ENCODE peak calls at places on chromosomes 2 and 18, in eight cellular contexts. One of them, this sample, is unnamed.
A peak's percentile ranks its signal among the peaks of the same experiment; 100 is the strongest.

GRCh38 chr18:79396431-79397287 is 929 bp downstream of the NFATC1 start:
- DNase-seq in A549: peak; percentile 45
- DNase-seq in NB4: peak; percentile 52
- DNase-seq in heart left ventricle: peak; percentile 73
- DNase-seq in adrenal gland: no peak
- DNase-seq in sigmoid colon: peak; percentile 85
- DNase-seq in IMR-90: peak; percentile 26
- DNase-seq in body of pancreas: peak; percentile 49
- DNase-seq in this sample: no peak

GRCh38 chr2:238614376-238614775 is 187.6 kb downstream of the ASB1 start:
- DNase-seq in body of pancreas: no peak
- DNase-seq in heart left ventricle: no peak
- DNase-seq in IMR-90: no peak
- DNase-seq in sigmoid colon: no peak
- DNase-seq in adrenal gland: no peak
- DNase-seq in NB4: no peak
- DNase-seq in A549: no peak
- DNase-seq in this sample: no peak

GRCh38 chr2:238801791-238802190 is 46.1 kb upstream of the TWIST2 start:
- DNase-seq in adrenal gland: no peak
- DNase-seq in heart left ventricle: no peak
- DNase-seq in A549: no peak
- DNase-seq in IMR-90: no peak
- DNase-seq in NB4: no peak
- DNase-seq in sigmoid colon: no peak
- DNase-seq in body of pancreas: no peak
- DNase-seq in this sample: no peak

GRCh38 chr2:20650412-20650879 is 452 bp downstream of the HS1BP3 start:
- DNase-seq in sigmoid colon: no peak
- DNase-seq in body of pancreas: peak; percentile 49
- DNase-seq in NB4: peak; percentile 48
- DNase-seq in heart left ventricle: no peak
- DNase-seq in adrenal gland: peak; percentile 44
- DNase-seq in A549: peak; percentile 34
- DNase-seq in IMR-90: peak; percentile 38
- DNase-seq in this sample: no peak

GRCh38 chr2:127683766-127684165 is 8.4 kb upstream of the LIMS2 start:
- DNase-seq in body of pancreas: no peak
- DNase-seq in adrenal gland: no peak
- DNase-seq in NB4: no peak
- DNase-seq in A549: no peak
- DNase-seq in sigmoid colon: peak; percentile 70
- DNase-seq in IMR-90: peak; percentile 53
- DNase-seq in heart left ventricle: no peak
- DNase-seq in this sample: no peak

GRCh38 chr2:42128731-42129486 is 40.2 kb upstream of the EML4 start:
- DNase-seq in body of pancreas: no peak
- DNase-seq in sigmoid colon: no peak
- DNase-seq in IMR-90: peak; percentile 80
- DNase-seq in A549: no peak
- DNase-seq in NB4: no peak
- DNase-seq in heart left ventricle: no peak
- DNase-seq in adrenal gland: no peak
- DNase-seq in this sample: no peak

GRCh38 chr2:100292022-100292580 is 30.2 kb downstream of the LONRF2 start:
- DNase-seq in NB4: peak; percentile 99
- DNase-seq in IMR-90: peak; percentile 96
- DNase-seq in adrenal gland: peak; percentile 95
- DNase-seq in body of pancreas: peak; percentile 73
- DNase-seq in heart left ventricle: no peak
- DNase-seq in A549: peak; percentile 99
- DNase-seq in sigmoid colon: peak; percentile 81
- DNase-seq in this sample: peak; percentile 69

GRCh38 chr2:228974169-228974568 is 296.9 kb downstream of the PID1 start:
- DNase-seq in body of pancreas: no peak
- DNase-seq in adrenal gland: no peak
- DNase-seq in IMR-90: no peak
- DNase-seq in A549: no peak
- DNase-seq in heart left ventricle: no peak
- DNase-seq in sigmoid colon: no peak
- DNase-seq in NB4: no peak
- DNase-seq in this sample: no peak

GRCh38 chr2:218961229-218961628 is 1.8 kb downstream of the CDK5R2 start:
- DNase-seq in heart left ventricle: no peak
- DNase-seq in A549: no peak
- DNase-seq in sigmoid colon: no peak
- DNase-seq in adrenal gland: no peak
- DNase-seq in body of pancreas: no peak
- DNase-seq in IMR-90: no peak
- DNase-seq in NB4: no peak
- DNase-seq in this sample: no peak

GRCh38 chr2:219127236-219127635 is 33.4 kb downstream of the NHEJ1 start:
- DNase-seq in body of pancreas: no peak
- DNase-seq in NB4: no peak
- DNase-seq in adrenal gland: no peak
- DNase-seq in sigmoid colon: no peak
- DNase-seq in A549: no peak
- DNase-seq in IMR-90: no peak
- DNase-seq in heart left ventricle: no peak
- DNase-seq in this sample: no peak

GRCh38 chr2:103445356-103445755 is 683.5 kb downstream of the TMEM182 start:
- DNase-seq in IMR-90: no peak
- DNase-seq in NB4: no peak
- DNase-seq in heart left ventricle: no peak
- DNase-seq in body of pancreas: no peak
- DNase-seq in sigmoid colon: no peak
- DNase-seq in adrenal gland: no peak
- DNase-seq in A549: no peak
- DNase-seq in this sample: no peak

GRCh38 chr18:49098386-49098785 is 147.6 kb upstream of the SMAD7 start:
- DNase-seq in A549: no peak
- DNase-seq in adrenal gland: no peak
- DNase-seq in sigmoid colon: no peak
- DNase-seq in NB4: no peak
- DNase-seq in IMR-90: no peak
- DNase-seq in heart left ventricle: no peak
- DNase-seq in body of pancreas: no peak
- DNase-seq in this sample: no peak

GRCh38 chr2:236179653-236180500 is 11.7 kb upstream of the GBX2 start:
- DNase-seq in heart left ventricle: no peak
- DNase-seq in sigmoid colon: peak; percentile 46
- DNase-seq in body of pancreas: no peak
- DNase-seq in IMR-90: peak; percentile 20
- DNase-seq in NB4: no peak
- DNase-seq in A549: peak; percentile 23
- DNase-seq in adrenal gland: no peak
- DNase-seq in this sample: no peak

GRCh38 chr2:96106991-96107882 is 9.1 kb downstream of the ADRA2B start:
- DNase-seq in A549: no peak
- DNase-seq in body of pancreas: no peak
- DNase-seq in IMR-90: no peak
- DNase-seq in heart left ventricle: no peak
- DNase-seq in sigmoid colon: peak; percentile 56
- DNase-seq in adrenal gland: no peak
- DNase-seq in NB4: no peak
- DNase-seq in this sample: no peak

GRCh38 chr18:73118121-73118816 is 250.5 kb upstream of the NETO1 start:
- DNase-seq in heart left ventricle: no peak
- DNase-seq in IMR-90: peak; percentile 72
- DNase-seq in sigmoid colon: no peak
- DNase-seq in NB4: peak; percentile 47
- DNase-seq in A549: no peak
- DNase-seq in adrenal gland: no peak
- DNase-seq in body of pancreas: no peak
- DNase-seq in this sample: no peak

GRCh38 chr2:175600024-175600831 is 401.8 kb downstream of the LNPK start:
- DNase-seq in adrenal gland: peak; percentile 81
- DNase-seq in sigmoid colon: no peak
- DNase-seq in A549: no peak
- DNase-seq in IMR-90: no peak
- DNase-seq in NB4: no peak
- DNase-seq in body of pancreas: peak; percentile 19
- DNase-seq in heart left ventricle: no peak
- DNase-seq in this sample: no peak

GRCh38 chr18:55982992-55983391 is 395.0 kb upstream of the TCF4 start:
- DNase-seq in heart left ventricle: peak; percentile 15
- DNase-seq in IMR-90: peak; percentile 51
- DNase-seq in A549: no peak
- DNase-seq in body of pancreas: no peak
- DNase-seq in NB4: no peak
- DNase-seq in adrenal gland: no peak
- DNase-seq in sigmoid colon: no peak
- DNase-seq in this sample: no peak

GRCh38 chr2:10547011-10547410 is 98.9 kb upstream of the ODC1 start:
- DNase-seq in heart left ventricle: no peak
- DNase-seq in A549: no peak
- DNase-seq in IMR-90: peak; percentile 58
- DNase-seq in body of pancreas: no peak
- DNase-seq in adrenal gland: no peak
- DNase-seq in NB4: no peak
- DNase-seq in sigmoid colon: no peak
- DNase-seq in this sample: peak; percentile 52

GRCh38 chr2:9836074-9836473 is 7.2 kb upstream of the TAF1B start:
- DNase-seq in body of pancreas: no peak
- DNase-seq in adrenal gland: no peak
- DNase-seq in sigmoid colon: no peak
- DNase-seq in A549: no peak
- DNase-seq in IMR-90: no peak
- DNase-seq in NB4: no peak
- DNase-seq in heart left ventricle: no peak
- DNase-seq in this sample: no peak

GRCh38 chr18:13474907-13475306 is 251.5 kb downstream of the FAM210A start:
- DNase-seq in body of pancreas: no peak
- DNase-seq in sigmoid colon: no peak
- DNase-seq in NB4: no peak
- DNase-seq in IMR-90: no peak
- DNase-seq in heart left ventricle: no peak
- DNase-seq in adrenal gland: no peak
- DNase-seq in A549: no peak
- DNase-seq in this sample: no peak

GRCh38 chr2:28164280-28164801 is 228.3 kb upstream of the FOSL2 start:
- DNase-seq in A549: no peak
- DNase-seq in NB4: no peak
- DNase-seq in adrenal gland: peak; percentile 52
- DNase-seq in IMR-90: peak; percentile 64
- DNase-seq in sigmoid colon: peak; percentile 67
- DNase-seq in body of pancreas: peak; percentile 18
- DNase-seq in heart left ventricle: peak; percentile 30
- DNase-seq in this sample: no peak

GRCh38 chr2:80517301-80517700 is 212.7 kb upstream of the LRRTM1 start:
- DNase-seq in body of pancreas: no peak
- DNase-seq in NB4: no peak
- DNase-seq in adrenal gland: no peak
- DNase-seq in sigmoid colon: no peak
- DNase-seq in A549: no peak
- DNase-seq in IMR-90: no peak
- DNase-seq in heart left ventricle: no peak
- DNase-seq in this sample: no peak

GRCh38 chr2:66364495-66364992 is 70.4 kb upstream of the MEIS1 start:
- DNase-seq in sigmoid colon: peak; percentile 79
- DNase-seq in body of pancreas: no peak
- DNase-seq in NB4: no peak
- DNase-seq in adrenal gland: peak; percentile 25
- DNase-seq in IMR-90: peak; percentile 53
- DNase-seq in A549: no peak
- DNase-seq in heart left ventricle: peak; percentile 6
- DNase-seq in this sample: no peak

GRCh38 chr2:237533668-237534138 is 32.7 kb upstream of the PRLH start:
- DNase-seq in body of pancreas: no peak
- DNase-seq in sigmoid colon: no peak
- DNase-seq in adrenal gland: no peak
- DNase-seq in A549: no peak
- DNase-seq in NB4: peak; percentile 90
- DNase-seq in IMR-90: no peak
- DNase-seq in heart left ventricle: no peak
- DNase-seq in this sample: no peak

GRCh38 chr2:38427053-38427452 is 50.0 kb upstream of the ATL2 start:
- DNase-seq in body of pancreas: no peak
- DNase-seq in adrenal gland: no peak
- DNase-seq in A549: no peak
- DNase-seq in IMR-90: no peak
- DNase-seq in NB4: no peak
- DNase-seq in heart left ventricle: no peak
- DNase-seq in sigmoid colon: no peak
- DNase-seq in this sample: no peak

GRCh38 chr2:113198790-113199612 is 25.2 kb downstream of the PSD4 start:
- DNase-seq in IMR-90: peak; percentile 47
- DNase-seq in NB4: no peak
- DNase-seq in A549: peak; percentile 90
- DNase-seq in heart left ventricle: peak; percentile 78
- DNase-seq in body of pancreas: peak; percentile 91
- DNase-seq in sigmoid colon: peak; percentile 80
- DNase-seq in adrenal gland: peak; percentile 84
- DNase-seq in this sample: peak; percentile 81
- TF ChIP-seq POLR2A in IMR-90: no peak
- TF ChIP-seq POLR2A in NB4: no peak
- TF ChIP-seq POLR2A in A549: peak; percentile 62
- TF ChIP-seq POLR2A in heart left ventricle: no peak
- TF ChIP-seq POLR2A in body of pancreas: peak; percentile 79
- TF ChIP-seq POLR2A in sigmoid colon: no peak
- TF ChIP-seq POLR2A in adrenal gland: peak; percentile 67
- TF ChIP-seq POLR2A in this sample: no peak

GRCh38 chr18:48007955-48008701 is 77.7 kb upstream of the SMAD2 start:
- DNase-seq in body of pancreas: peak; percentile 89
- DNase-seq in IMR-90: no peak
- DNase-seq in heart left ventricle: peak; percentile 67
- DNase-seq in NB4: peak; percentile 78
- DNase-seq in sigmoid colon: peak; percentile 73
- DNase-seq in A549: peak; percentile 82
- DNase-seq in adrenal gland: peak; percentile 84
- DNase-seq in this sample: peak; percentile 67
- TF ChIP-seq POLR2A in body of pancreas: peak; percentile 45
- TF ChIP-seq POLR2A in IMR-90: no peak
- TF ChIP-seq POLR2A in heart left ventricle: no peak
- TF ChIP-seq POLR2A in NB4: no peak
- TF ChIP-seq POLR2A in sigmoid colon: no peak
- TF ChIP-seq POLR2A in A549: peak; percentile 52
- TF ChIP-seq POLR2A in adrenal gland: peak; percentile 52
- TF ChIP-seq POLR2A in this sample: no peak

DNA sequence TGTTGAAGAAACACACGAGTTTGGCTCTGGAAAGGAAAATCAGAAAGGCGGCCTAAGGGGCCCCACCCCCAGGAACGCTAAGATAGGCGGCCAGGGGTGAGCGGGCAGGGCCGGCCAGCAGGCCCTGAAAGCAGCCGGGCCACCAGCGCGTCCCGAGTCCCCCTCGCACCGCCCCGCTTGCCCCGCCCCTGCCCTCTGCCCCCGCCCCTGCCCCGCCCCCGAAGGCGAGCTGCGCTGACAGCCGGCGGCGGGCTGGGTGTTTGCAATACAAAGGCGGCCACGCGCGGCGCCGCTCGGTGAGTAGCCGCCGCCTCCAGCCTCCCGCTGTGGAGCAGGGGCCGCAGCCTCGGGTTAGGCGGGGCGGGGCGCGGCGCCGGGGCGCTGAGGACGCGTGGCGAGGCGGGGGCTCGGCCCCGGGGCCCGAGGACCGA is at the start of gene LPIN1:
- DNase-seq in sigmoid colon: peak; percentile 95
- DNase-seq in A549: peak; percentile 88
- DNase-seq in body of pancreas: peak; percentile 92
- DNase-seq in adrenal gland: peak; percentile 87
- DNase-seq in heart left ventricle: peak; percentile 91
- DNase-seq in NB4: peak; percentile 91
- DNase-seq in IMR-90: peak; percentile 82
- DNase-seq in this sample: peak; percentile 93
- TF ChIP-seq POLR2A in sigmoid colon: no peak
- TF ChIP-seq POLR2A in A549: peak; percentile 55
- TF ChIP-seq POLR2A in body of pancreas: peak; percentile 77
- TF ChIP-seq POLR2A in adrenal gland: peak; percentile 86
- TF ChIP-seq POLR2A in heart left ventricle: peak; percentile 85
- TF ChIP-seq POLR2A in NB4: peak; percentile 37
- TF ChIP-seq POLR2A in IMR-90: peak; percentile 92
- TF ChIP-seq POLR2A in this sample: peak; percentile 88

GRCh38 chr2:144441711-144442141 is 78.2 kb downstream of the ZEB2 start:
- DNase-seq in heart left ventricle: no peak
- DNase-seq in NB4: no peak
- DNase-seq in body of pancreas: no peak
- DNase-seq in A549: no peak
- DNase-seq in IMR-90: no peak
- DNase-seq in sigmoid colon: no peak
- DNase-seq in adrenal gland: no peak
- DNase-seq in this sample: no peak
- TF ChIP-seq POLR2A in heart left ventricle: no peak
- TF ChIP-seq POLR2A in NB4: no peak
- TF ChIP-seq POLR2A in body of pancreas: no peak
- TF ChIP-seq POLR2A in A549: no peak
- TF ChIP-seq POLR2A in IMR-90: no peak
- TF ChIP-seq POLR2A in sigmoid colon: no peak
- TF ChIP-seq POLR2A in adrenal gland: no peak
- TF ChIP-seq POLR2A in this sample: no peak

This sample was measured in H54.